ENCODE peak calls at places on chromosomes 7 and 10, in four cellular contexts. Q is cardiac muscle cell, A is left ventricle myocardium inferior, V is RWPE2. C is an unnamed sample.

GRCh38 chr10:86757110-86757790 is 831 bp downstream of the BMPR1A start:
- DNase-seq in A (peak), V (no peak), Q (peak), C (peak)

GRCh38 chr10:5581670-5582566 is 57.2 kb downstream of the CALML3 start:
- DNase-seq in A (no peak), V (no peak), Q (no peak), C (no peak)

GRCh38 chr10:80459047-80459865 is 5.1 kb downstream of the TSPAN14 start:
- DNase-seq in A (peak), V (peak), Q (no peak), C (no peak)

GRCh38 chr7:151795168-151795754 is 81.7 kb downstream of the PRKAG2 start:
- DNase-seq in Q (no peak), V (no peak), A (peak), C (no peak)

GRCh38 chr7:35035511-35035921 is 1.8 kb downstream of the DPY19L1 start:
- DNase-seq in A (no peak), V (no peak), Q (peak), C (no peak)

GRCh38 chr10:38007551-38007950 is 2.9 kb upstream of the ZNF33A start:
- DNase-seq in V (no peak), Q (no peak), A (no peak), C (no peak)

GRCh38 chr7:137195996-137196395 is 147.5 kb downstream of the PTN start:
- DNase-seq in A (no peak), V (no peak), Q (no peak), C (no peak)

GRCh38 chr10:89793649-89794254 is 92.4 kb downstream of the KIF20B start:
- DNase-seq in A (no peak), Q (peak), V (no peak), C (no peak)

GRCh38 chr7:41003031-41003925 is 699.6 kb downstream of the INHBA start:
- DNase-seq in A (peak), V (no peak), Q (peak), C (no peak)

GRCh38 chr10:30883116-30883515 is 148.5 kb downstream of the ZNF438 start:
- DNase-seq in Q (no peak), A (no peak), V (no peak), C (no peak)

GRCh38 chr10:120600871-120601644 is 144.0 kb downstream of the PLPP4 start:
- DNase-seq in A (no peak), V (no peak), Q (peak), C (peak)

GRCh38 chr7:151796091-151796870 is 80.6 kb downstream of the PRKAG2 start:
- DNase-seq in V (no peak), Q (no peak), A (peak), C (no peak)

GRCh38 chr7:141257597-141257996 is 183.7 kb downstream of the TMEM178B start:
- DNase-seq in V (no peak), A (no peak), Q (no peak), C (no peak)

GRCh38 chr7:75663302-75663907 is 75.3 kb downstream of the HIP1 start:
- DNase-seq in A (no peak), Q (no peak), V (no peak), C (no peak)

GRCh38 chr10:6140141-6140841 is 51.5 kb downstream of the RBM17 start:
- DNase-seq in V (no peak), A (no peak), Q (no peak), C (no peak)

GRCh38 chr7:128343554-128344430 is at the start of gene RBM28:
- DNase-seq in V (peak), A (peak), Q (peak), C (peak)
- TF ChIP-seq CTCF in V (no peak), A (no peak), Q (no peak), C (no peak)

DNA sequence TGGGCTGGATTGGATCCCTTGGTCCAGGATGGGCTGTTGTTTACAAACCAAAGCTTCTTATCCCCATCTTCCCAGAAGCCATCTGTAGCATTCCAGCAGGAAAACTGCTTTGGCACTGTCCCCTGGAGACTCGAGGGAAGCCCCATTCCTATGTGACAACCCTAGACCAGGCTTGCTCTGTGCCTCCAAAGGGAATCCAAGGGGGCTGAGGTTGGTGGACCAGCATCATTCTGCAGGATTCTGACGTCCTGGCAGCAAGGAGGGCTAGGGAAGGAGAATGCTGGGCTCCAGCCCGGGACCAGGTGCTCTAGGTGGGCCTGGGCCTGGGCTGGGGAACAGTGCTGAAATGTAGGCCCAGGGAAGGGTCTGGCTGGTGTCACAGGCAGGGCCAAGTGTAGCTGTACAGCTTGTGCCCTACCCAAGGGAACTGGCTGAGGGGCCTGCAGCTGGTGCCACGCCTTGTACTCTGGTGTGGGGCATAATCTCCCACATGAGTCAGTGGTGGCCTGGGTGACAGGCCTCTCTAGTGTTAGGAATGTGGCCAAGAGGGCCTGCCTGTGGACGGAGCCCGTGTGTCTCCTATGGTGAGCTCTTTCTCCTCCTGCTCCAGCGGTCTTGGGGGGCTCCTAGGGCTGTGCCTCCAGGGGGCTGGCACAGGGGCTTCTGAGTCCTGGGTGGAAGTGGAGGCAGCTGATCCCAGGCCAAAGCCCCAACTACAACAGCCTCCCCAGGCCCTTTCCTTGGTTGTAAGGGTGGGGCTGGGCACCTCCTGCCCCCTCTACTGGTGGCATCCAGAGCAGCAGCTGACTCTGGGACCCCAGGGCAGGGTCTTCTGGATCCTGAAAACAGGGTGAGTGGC is 25.2 kb downstream of the TRIM8 start:
- DNase-seq in A (peak), V (no peak), Q (no peak), C (no peak)
- TF ChIP-seq CTCF in A (peak), V (peak), Q (peak), C (no peak)

GRCh38 chr7:31335889-31336201 is 4.7 kb downstream of the NEUROD6 start:
- DNase-seq in Q (peak), V (no peak), A (no peak), C (no peak)

GRCh38 chr7:31340603-31341002 is at the start of gene NEUROD6:
- DNase-seq in Q (no peak), A (no peak), V (no peak), C (no peak)

GRCh38 chr7:31333301-31333700 is 7.2 kb downstream of the NEUROD6 start:
- DNase-seq in Q (no peak), V (no peak), A (no peak), C (no peak)

GRCh38 chr7:31335161-31335888 is 5.2 kb downstream of the NEUROD6 start:
- DNase-seq in A (no peak), Q (no peak), V (no peak), C (no peak)

DNA sequence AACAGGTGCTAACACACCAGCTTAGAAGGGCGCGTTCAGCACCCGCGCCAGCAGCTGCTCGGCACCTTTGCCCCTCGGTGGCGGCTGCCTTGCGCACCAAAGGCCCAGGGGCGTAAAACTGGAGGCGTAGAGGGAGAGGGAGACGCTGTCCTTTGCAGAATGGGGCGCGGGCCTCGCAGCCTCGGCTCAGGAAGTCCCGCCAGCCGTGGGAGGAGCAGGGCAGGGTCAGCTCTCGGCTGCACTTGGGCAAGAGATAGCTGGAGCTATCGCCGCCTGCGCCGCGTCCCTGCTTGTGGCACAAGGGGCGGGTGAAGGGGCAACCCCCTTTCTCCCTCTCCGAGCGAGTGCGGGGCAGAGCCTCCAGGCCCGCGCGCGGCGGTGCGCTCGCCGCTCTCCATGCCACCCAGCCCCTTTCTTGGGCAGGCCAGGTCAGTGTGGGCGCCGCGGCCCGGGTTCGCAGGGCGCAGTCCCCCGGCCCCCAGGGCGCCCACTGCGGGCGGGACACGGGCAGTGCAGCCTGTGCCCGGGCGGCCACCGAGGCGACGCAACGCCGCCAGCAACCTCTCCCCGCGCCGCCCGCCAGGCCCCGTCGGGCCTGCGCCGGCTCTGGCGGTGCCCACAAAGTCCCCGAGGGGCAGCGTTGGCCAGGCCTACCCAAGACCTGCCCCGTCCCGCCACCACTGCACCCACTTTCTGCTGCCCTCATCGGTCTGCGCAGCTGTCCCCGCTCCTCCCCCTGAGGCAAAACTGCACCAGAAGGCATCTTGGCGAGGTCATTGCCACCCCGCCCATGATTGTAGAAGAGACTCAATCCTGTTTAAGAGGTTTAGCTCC is 4.1 kb downstream of the NEUROD6 start:
- DNase-seq in V (no peak), A (no peak), Q (peak), C (no peak)
- TF ChIP-seq CTCF in V (no peak), A (peak), Q (no peak), C (no peak)

DNA sequence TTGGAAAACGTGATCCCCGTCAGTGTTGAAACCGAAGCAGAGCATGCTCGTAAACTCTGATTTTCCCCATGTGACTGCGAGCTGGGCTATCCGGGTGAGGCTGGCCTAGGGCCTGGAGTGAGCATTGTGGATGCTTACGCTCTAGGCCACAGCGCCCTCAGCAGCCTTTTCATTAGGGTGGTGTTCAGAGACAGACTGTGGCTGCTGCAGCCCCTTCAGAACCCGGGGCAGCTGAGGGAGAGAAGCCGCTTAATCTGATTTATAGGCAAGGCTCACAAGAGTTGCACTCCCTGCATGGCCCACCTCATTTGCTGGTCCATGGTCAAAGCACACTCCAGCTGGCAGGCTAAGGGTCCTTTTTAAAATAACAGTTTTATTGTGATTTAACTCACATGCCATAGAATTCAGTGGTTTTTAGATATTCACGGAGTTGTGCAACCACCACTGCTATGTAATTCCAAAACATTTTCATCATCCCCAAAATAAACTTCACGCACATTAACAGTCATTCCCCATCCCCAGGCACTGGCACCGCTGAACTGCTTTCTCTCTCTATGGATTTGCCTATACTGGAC is 72.5 kb downstream of the SYPL1 start:
- DNase-seq in Q (peak), A (no peak), V (no peak), C (no peak)
- TF ChIP-seq CTCF in Q (peak), A (no peak), V (no peak), C (no peak)